ENCODE peak calls at places on chromosomes 6 and 20, in four cellular contexts. T, Z, Y and H are unnamed samples.

GRCh38 chr6:33861722-33862121 is 57.9 kb upstream of the MLN start:
- DNase-seq in T (no peak), Z (no peak), Y (no peak), H (no peak)

GRCh38 chr6:108942556-108943492 is 94.6 kb downstream of the ARMC2 start:
- DNase-seq in T (peak; percentile 56), Z (peak; percentile 27), Y (no peak), H (no peak)

GRCh38 chr6:92011681-92012245 is 1407.6 kb downstream of the EPHA7 start:
- DNase-seq in T (no peak), Z (no peak), Y (no peak), H (no peak)

GRCh38 chr6:170493354-170493753 is 59.8 kb downstream of the PSMB1 start:
- DNase-seq in T (no peak), Z (no peak), Y (no peak), H (no peak)

GRCh38 chr20:10078403-10078802 is 43.6 kb downstream of the ANKEF1 start:
- DNase-seq in T (no peak), Z (no peak), Y (no peak), H (no peak)

GRCh38 chr6:6655805-6656251 is 67.3 kb downstream of the LY86 start:
- DNase-seq in T (no peak), Z (no peak), Y (no peak), H (no peak)

GRCh38 chr20:63097336-63097831 is 90.6 kb upstream of the BHLHE23 start:
- DNase-seq in T (no peak), Z (no peak), Y (no peak), H (no peak)

GRCh38 chr6:43451348-43451747 is 4.0 kb downstream of the DLK2 start:
- DNase-seq in T (no peak), Z (no peak), Y (no peak), H (no peak)

GRCh38 chr6:106556368-106556960 is 72.8 kb downstream of the RTN4IP1 start:
- DNase-seq in T (no peak), Z (no peak), Y (peak; percentile 54), H (peak; percentile 33)

GRCh38 chr20:2798814-2799213 is 1.6 kb downstream of the CPXM1 start:
- DNase-seq in T (no peak), Z (no peak), Y (peak; percentile 27), H (no peak)

GRCh38 chr20:62697468-62697912 is 11.1 kb upstream of the NTSR1 start:
- DNase-seq in T (no peak), Z (no peak), Y (no peak), H (no peak)

GRCh38 chr20:4896971-4897497 is 104.3 kb downstream of the SLC23A2 start:
- DNase-seq in T (peak; percentile 12), Z (no peak), Y (no peak), H (no peak)

GRCh38 chr6:46407785-46408530 is 83.3 kb downstream of the RCAN2 start:
- DNase-seq in T (no peak), Z (no peak), Y (no peak), H (peak; percentile 80)

GRCh38 chr6:169188051-169188863 is 65.4 kb downstream of the THBS2 start:
- DNase-seq in T (no peak), Z (no peak), Y (peak; percentile 84), H (peak; percentile 94)

GRCh38 chr6:143270026-143270425 is 180.5 kb downstream of the ADAT2 start:
- DNase-seq in T (no peak), Z (no peak), Y (peak; percentile 62), H (peak; percentile 55)

GRCh38 chr20:43666376-43667328 is at the start of gene MYBL2:
- DNase-seq in T (peak; percentile 65), Z (peak; percentile 49), Y (peak; percentile 64), H (peak; percentile 38)

GRCh38 chr6:13614126-13614925 is 809 bp upstream of the NOL7 start:
- DNase-seq in T (no peak), Z (no peak), Y (peak; percentile 71), H (peak; percentile 60)

GRCh38 chr6:6591778-6592388 is 3.4 kb downstream of the LY86 start:
- DNase-seq in T (no peak), Z (no peak), Y (no peak), H (no peak)

GRCh38 chr20:3804254-3804751 is 8.2 kb downstream of the CDC25B start:
- DNase-seq in T (no peak), Z (no peak), Y (peak; percentile 48), H (peak; percentile 37)

GRCh38 chr6:135496805-135497411 is 632 bp downstream of the AHI1 start:
- DNase-seq in T (no peak), Z (no peak), Y (no peak), H (no peak)

GRCh38 chr6:153790048-153790447 is 249.0 kb upstream of the OPRM1 start:
- DNase-seq in T (no peak), Z (no peak), Y (peak; percentile 92), H (peak; percentile 88)

GRCh38 chr20:62605996-62606395 is 36.3 kb upstream of the SLCO4A1 start:
- DNase-seq in T (no peak), Z (no peak), Y (no peak), H (no peak)

GRCh38 chr6:2866183-2866846 is 24.7 kb upstream of the SERPINB1 start:
- DNase-seq in T (no peak), Z (no peak), Y (no peak), H (no peak)

DNA sequence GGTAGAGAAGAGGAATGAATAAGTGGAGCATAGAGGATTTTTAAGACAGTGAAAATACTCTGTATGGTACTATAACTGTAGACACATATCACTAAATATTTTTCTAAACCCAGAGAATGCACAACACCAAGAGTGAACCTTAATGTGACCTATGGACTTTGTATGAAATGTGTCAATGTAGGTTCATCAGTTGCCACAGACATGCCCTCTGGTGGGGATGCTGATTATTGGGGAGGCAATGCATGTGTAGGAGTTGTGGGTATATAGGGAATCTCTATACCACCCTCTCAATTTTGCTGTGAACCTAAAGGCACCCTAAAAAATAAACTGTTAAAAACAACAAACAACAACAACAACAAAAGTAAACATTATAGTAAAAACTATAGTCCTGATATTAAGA is 293.7 kb downstream of the RNF144B start:
- DNase-seq in T (no peak), Z (no peak), Y (no peak), H (no peak)
- TF ChIP-seq CTCF in T (no peak), Z (no peak), Y (no peak), H (no peak)

DNA sequence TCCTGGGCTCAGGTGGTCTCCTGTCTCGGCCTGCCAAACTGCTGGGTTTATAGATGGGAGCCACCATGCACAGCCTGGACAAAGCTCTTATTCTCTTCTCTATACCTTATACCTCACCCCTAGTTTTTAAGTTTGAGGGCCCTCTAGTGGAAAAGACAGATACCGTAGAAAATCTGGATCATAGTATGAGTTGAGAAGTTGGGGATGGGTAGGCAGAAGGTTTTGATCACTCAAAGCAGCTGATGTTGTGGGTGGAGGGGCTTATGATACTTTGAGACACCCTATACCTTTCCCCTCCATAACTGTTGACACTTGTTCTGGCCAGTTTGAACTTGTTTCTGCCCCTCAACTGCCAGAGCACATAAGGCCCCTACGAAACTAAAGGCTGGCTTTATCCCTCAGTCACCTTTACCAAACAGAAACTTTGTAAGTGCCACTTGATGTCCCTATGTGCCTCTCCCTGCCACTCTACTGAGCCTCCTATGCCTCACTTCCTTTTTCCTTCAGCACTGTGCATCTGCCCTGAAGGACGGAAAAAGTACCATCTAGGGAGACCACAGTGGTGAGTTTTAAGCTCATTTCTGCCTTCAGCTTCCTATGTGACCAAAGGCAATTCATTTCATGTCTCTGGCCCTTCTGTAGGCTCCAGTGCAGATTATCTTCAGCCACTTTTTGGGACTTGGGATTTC is 28.6 kb downstream of the RALY start:
- DNase-seq in T (no peak), Z (no peak), Y (peak; percentile 34), H (no peak)
- TF ChIP-seq CTCF in T (peak; percentile 12), Z (peak; percentile 50), Y (peak; percentile 53), H (peak; percentile 49)

DNA sequence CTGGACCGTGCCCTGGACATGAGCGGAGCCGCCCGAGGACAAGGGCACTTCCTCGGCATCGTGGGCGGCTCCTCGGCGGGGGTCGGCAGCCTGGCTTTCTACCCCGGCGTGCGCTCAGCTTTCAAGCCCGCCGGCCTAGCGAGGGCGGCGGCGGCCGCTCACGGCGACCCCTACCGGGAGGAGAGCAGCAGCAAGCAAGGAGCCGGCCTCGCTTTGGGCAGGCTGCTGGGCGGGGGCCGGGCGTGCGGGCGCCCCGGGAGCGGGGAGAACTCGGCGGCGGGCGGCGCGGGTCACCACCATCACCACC is 6.7 kb downstream of the PRDM13 start:
- DNase-seq in T (peak; percentile 27), Z (no peak), Y (peak; percentile 50), H (peak; percentile 19)
- TF ChIP-seq CTCF in T (no peak), Z (no peak), Y (peak; percentile 44), H (peak; percentile 44)

GRCh38 chr6:129253731-129254130 is 370.8 kb downstream of the LAMA2 start:
- DNase-seq in T (no peak), Z (no peak), Y (no peak), H (no peak)

GRCh38 chr6:129252377-129253071 is 369.6 kb downstream of the LAMA2 start:
- DNase-seq in T (no peak), Z (no peak), Y (no peak), H (peak; percentile 36)

GRCh38 chr6:129248976-129249375 is 366.0 kb downstream of the LAMA2 start:
- DNase-seq in T (no peak), Z (no peak), Y (no peak), H (no peak)

GRCh38 chr6:129251669-129252376 is 368.9 kb downstream of the LAMA2 start:
- DNase-seq in T (no peak), Z (no peak), Y (peak; percentile 85), H (peak; percentile 73)
- TF ChIP-seq CTCF in T (peak; percentile 78), Z (peak; percentile 70), Y (peak; percentile 81), H (peak; percentile 88)